ENCODE peak calls at places on chromosomes 3 and 15, in four cellular contexts. X is lower leg skin, S is neural progenitor cell, T is lower lobe of right lung. O is an unnamed sample.

GRCh38 chr15:51310064-51310463 is 28.3 kb downstream of the CYP19A1 start:
- DNase-seq in T (no peak), X (no peak), S (no peak), O (no peak)

GRCh38 chr3:53821631-53822068 is 24.6 kb downstream of the CHDH start:
- DNase-seq in T (no peak), S (no peak), X (peak), O (no peak)

GRCh38 chr15:74203914-74204431 is 1.4 kb upstream of the STRA6 start:
- DNase-seq in T (no peak), S (peak), X (no peak), O (no peak)

GRCh38 chr15:77538011-77538410 is 94.7 kb downstream of the LINGO1 start:
- DNase-seq in T (no peak), S (no peak), X (no peak), O (no peak)

GRCh38 chr15:52441846-52442245 is 86.8 kb downstream of the MYO5A start:
- DNase-seq in X (no peak), S (no peak), T (no peak), O (no peak)

GRCh38 chr15:90030376-90030775 is 29.3 kb downstream of the ZNF710 start:
- DNase-seq in S (no peak), X (peak), T (no peak), O (no peak)

GRCh38 chr3:79670178-79670577 is 97.6 kb downstream of the ROBO1 start:
- DNase-seq in X (no peak), T (no peak), S (no peak), O (no peak)

GRCh38 chr3:46711305-46711704 is 6.4 kb downstream of the PRSS50 start:
- DNase-seq in S (no peak), T (peak), X (peak), O (no peak)

GRCh38 chr3:128559486-128560225 is 66.7 kb upstream of the GATA2 start:
- DNase-seq in X (no peak), S (no peak), T (no peak), O (no peak)

GRCh38 chr15:70559223-70559823 is 204.0 kb downstream of the UACA start:
- DNase-seq in X (peak), S (no peak), T (no peak), O (no peak)

GRCh38 chr3:146067048-146067447 is 93.9 kb downstream of the PLOD2 start:
- DNase-seq in T (no peak), S (no peak), X (no peak), O (no peak)

GRCh38 chr3:119311191-119311925 is 17.2 kb downstream of the ARHGAP31 start:
- DNase-seq in S (no peak), X (no peak), T (no peak), O (no peak)

GRCh38 chr3:33096103-33096868 is 660 bp downstream of the GLB1 start:
- DNase-seq in T (peak), X (peak), S (peak), O (no peak)

GRCh38 chr3:141410861-141411771 is 42.8 kb downstream of the ZBTB38 start:
- DNase-seq in X (no peak), S (no peak), T (no peak), O (no peak)

GRCh38 chr3:24521306-24522154 is 26.9 kb upstream of the THRB start:
- DNase-seq in X (peak), T (peak), S (peak), O (no peak)

GRCh38 chr15:60477991-60478632 is 830 bp downstream of the ICE2 start:
- DNase-seq in X (no peak), S (peak), T (no peak), O (no peak)

GRCh38 chr15:92076536-92076935 is 223.0 kb downstream of the SLCO3A1 start:
- DNase-seq in T (no peak), X (no peak), S (no peak), O (no peak)

GRCh38 chr3:178255315-178255714 is 280.9 kb upstream of the KCNMB2 start:
- DNase-seq in S (no peak), T (no peak), X (no peak), O (no peak)

GRCh38 chr3:158896729-158897128 is 94.9 kb downstream of the MFSD1 start:
- DNase-seq in S (no peak), T (no peak), X (no peak), O (no peak)

GRCh38 chr3:48058089-48058488 is 41.9 kb upstream of the MAP4 start:
- DNase-seq in T (no peak), S (no peak), X (no peak), O (no peak)

GRCh38 chr15:42591238-42591936 is 16.0 kb downstream of the STARD9 start:
- DNase-seq in T (no peak), X (no peak), S (no peak), O (no peak)

GRCh38 chr3:146313411-146314111 is 62.7 kb upstream of the PLSCR4 start:
- DNase-seq in S (no peak), X (no peak), T (no peak), O (no peak)

GRCh38 chr3:65833761-65834505 is 204.8 kb downstream of the MAGI1 start:
- DNase-seq in X (no peak), T (no peak), S (no peak), O (no peak)

GRCh38 chr3:37040231-37040630 is 46.9 kb downstream of the MLH1 start:
- DNase-seq in S (no peak), T (no peak), X (no peak), O (no peak)

GRCh38 chr3:197503652-197504051 is 52.1 kb downstream of the BDH1 start:
- DNase-seq in X (no peak), S (no peak), T (no peak), O (no peak)

GRCh38 chr3:52498134-52499054 is 3.3 kb downstream of the STAB1 start:
- DNase-seq in T (peak), S (no peak), X (peak), O (no peak)

GRCh38 chr3:49462222-49462621 is 7.8 kb upstream of the DAG1 start:
- DNase-seq in X (no peak), S (no peak), T (no peak), O (no peak)

GRCh38 chr3:113183748-113184661 is 27.4 kb upstream of the BOC start:
- DNase-seq in X (no peak), T (no peak), S (no peak), O (no peak)

GRCh38 chr3:153624310-153625030 is 462.4 kb downstream of the RAP2B start:
- DNase-seq in S (no peak), T (no peak), X (no peak), O (no peak)

GRCh38 chr15:25465835-25466234 is 27.0 kb upstream of the UBE3A start:
- DNase-seq in S (no peak), X (no peak), T (peak), O (no peak)

GRCh38 chr3:52444860-52445793 is at the start of gene SEMA3G:
- DNase-seq in S (peak), X (peak), T (peak), O (no peak)

GRCh38 chr15:62617741-62618140 is 424.8 kb upstream of the TPM1 start:
- DNase-seq in S (no peak), T (no peak), X (no peak), O (no peak)

GRCh38 chr3:123576119-123576518 is 8.7 kb downstream of the HACD2 start:
- DNase-seq in S (no peak), X (no peak), T (no peak), O (no peak)

GRCh38 chr15:77096131-77096530 is 25.2 kb upstream of the TSPAN3 start:
- DNase-seq in X (no peak), S (no peak), T (no peak), O (no peak)

DNA sequence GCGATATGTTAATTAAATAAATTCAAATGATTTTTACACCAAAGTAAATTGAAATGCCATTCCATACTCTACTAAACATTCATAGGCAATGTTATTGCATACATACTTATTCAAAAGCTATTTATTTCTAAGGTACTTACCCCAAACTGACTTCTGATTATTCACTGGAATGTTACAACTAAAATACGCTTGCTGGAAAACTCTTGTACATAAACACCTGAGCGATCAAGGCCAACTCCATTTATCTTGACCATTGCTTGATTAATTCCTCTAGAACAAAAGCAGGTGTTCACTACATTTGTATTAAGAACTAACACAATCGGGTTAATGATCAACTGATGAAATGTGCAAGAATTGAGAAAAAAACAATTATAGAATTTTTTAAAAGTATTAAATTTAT is at the start of gene SERPINI2:
- DNase-seq in S (no peak), X (no peak), T (no peak), O (no peak)
- TF ChIP-seq CTCF in S (no peak), X (no peak), T (no peak), O (no peak)

DNA sequence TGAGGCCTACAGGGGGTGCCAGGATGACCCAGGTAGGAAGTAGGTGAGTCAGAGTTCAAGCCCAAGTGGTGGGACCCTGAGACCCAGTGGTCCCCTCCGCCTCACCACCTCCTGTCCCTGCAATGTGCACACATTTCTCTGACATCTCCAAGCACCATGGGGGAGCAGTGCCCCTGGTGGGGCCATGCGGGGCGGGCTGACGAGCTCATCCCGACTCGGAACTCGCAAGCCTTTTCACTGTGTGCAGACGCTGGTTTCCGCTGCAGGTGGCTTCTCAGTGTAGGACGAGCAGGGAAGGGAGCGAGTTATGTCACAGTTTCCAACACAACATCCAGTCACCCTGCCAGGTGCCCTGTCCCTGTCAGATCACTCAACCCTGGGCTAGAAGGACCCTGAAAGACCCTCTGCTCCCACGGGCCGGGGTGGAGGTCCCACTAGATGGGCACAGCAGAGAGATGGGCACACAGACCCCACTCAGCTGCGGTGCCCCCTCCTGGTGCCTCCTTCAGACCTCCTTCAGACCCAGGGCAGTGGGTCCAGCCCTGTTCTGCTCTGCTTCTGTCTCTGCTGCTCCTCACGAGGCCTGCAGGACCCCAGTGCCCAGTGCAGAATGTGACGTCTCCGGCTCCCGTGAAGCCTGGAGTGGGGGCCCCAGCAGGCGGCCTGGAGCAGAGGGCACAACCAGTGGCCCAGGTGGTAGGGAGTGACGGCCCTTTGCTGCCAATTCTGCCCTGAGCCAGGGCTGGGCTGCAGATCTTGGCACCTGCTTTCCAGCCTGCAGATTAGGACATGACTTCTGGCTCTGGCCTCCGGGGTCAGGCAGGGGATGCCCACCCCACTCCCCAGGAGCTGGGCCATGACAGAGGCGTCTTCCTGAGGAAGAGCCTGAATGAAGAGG is 102.0 kb upstream of the RPL32 start:
- DNase-seq in S (no peak), T (no peak), X (no peak), O (no peak)
- TF ChIP-seq CTCF in S (no peak), T (no peak), X (no peak), O (no peak)

GRCh38 chr3:168062679-168063078 is 33.0 kb downstream of the GOLIM4 start:
- DNase-seq in X (no peak), T (no peak), S (no peak), O (no peak)

GRCh38 chr3:168063122-168063521 is 32.6 kb downstream of the GOLIM4 start:
- DNase-seq in X (no peak), S (no peak), T (no peak), O (no peak)

GRCh38 chr3:168058482-168058881 is 37.2 kb downstream of the GOLIM4 start:
- DNase-seq in T (no peak), S (no peak), X (no peak), O (no peak)

GRCh38 chr3:168060317-168060716 is 35.4 kb downstream of the GOLIM4 start:
- DNase-seq in T (no peak), S (no peak), X (no peak), O (no peak)

GRCh38 chr3:168061332-168061996 is 34.3 kb downstream of the GOLIM4 start:
- DNase-seq in S (no peak), X (no peak), T (no peak), O (no peak)
- TF ChIP-seq CTCF in S (no peak), X (no peak), T (no peak), O (no peak)

DNA sequence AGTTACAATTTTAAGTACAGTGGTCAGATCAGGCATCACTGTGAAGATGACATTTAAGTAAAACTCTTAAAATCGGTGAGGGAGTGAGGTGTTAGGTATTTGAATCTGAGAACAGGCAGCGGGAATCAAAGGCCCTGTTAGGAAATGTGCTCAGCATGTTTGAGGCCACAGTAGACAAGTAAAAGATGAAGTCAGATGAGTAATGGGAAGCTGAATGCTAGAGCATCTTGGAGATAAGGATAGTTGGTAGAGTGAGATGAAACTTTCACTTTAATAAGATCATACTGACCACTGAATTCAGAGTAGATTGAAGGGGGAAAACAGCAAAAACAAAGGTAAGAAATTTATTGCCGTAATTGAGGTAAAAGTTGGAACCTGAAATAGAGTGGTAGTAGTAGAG is 61.6 kb downstream of the DCBLD2 start:
- DNase-seq in X (no peak), S (no peak), T (no peak), O (no peak)
- TF ChIP-seq CTCF in X (no peak), S (no peak), T (no peak), O (no peak)

GRCh38 chr3:12822725-12823373 is 18.5 kb downstream of the RPL32 start:
- DNase-seq in T (no peak), X (no peak), S (no peak), O (no peak)
- TF ChIP-seq CTCF in T (no peak), X (no peak), S (peak), O (no peak)

GRCh38 chr3:107848516-107848915 is 242.3 kb downstream of the CD47 start:
- DNase-seq in X (no peak), S (no peak), T (no peak), O (no peak)

GRCh38 chr3:107845355-107846281 is 245.2 kb downstream of the CD47 start:
- DNase-seq in T (no peak), S (no peak), X (no peak), O (no peak)

GRCh38 chr3:107847791-107848190 is 243.0 kb downstream of the CD47 start:
- DNase-seq in S (no peak), T (no peak), X (no peak), O (no peak)

GRCh38 chr3:107842940-107843339 is 247.9 kb downstream of the CD47 start:
- DNase-seq in S (no peak), X (no peak), T (no peak), O (no peak)

GRCh38 chr3:107846282-107846852 is 244.5 kb downstream of the CD47 start:
- DNase-seq in X (peak), T (peak), S (peak), O (peak)
- TF ChIP-seq CTCF in X (no peak), T (peak), S (peak), O (no peak)

GRCh38 chr3:21290557-21290956 is 460.5 kb downstream of the ZNF385D start:
- DNase-seq in X (no peak), S (no peak), T (no peak), O (no peak)
- TF ChIP-seq CTCF in X (no peak), S (peak), T (peak), O (no peak)